ENCODE peak calls at places on chromosomes 5 and 9, in eight cellular contexts. One of them, this sample, is unnamed.

GRCh38 chr5:147504001-147504400 is 5.9 kb downstream of the DPYSL3 start:
- DNase-seq in NCI-H460: no peak
- DNase-seq in stimulated activated CD4-positive, alpha-beta T cell treated with anti-CD3 and anti-CD28 coated beads, Interleukin-4, amount 100 ng/mL, for 24 hours: no peak
- DNase-seq in NCI-H510A treated with DMSO at 0.1 percent for 48 hours: no peak
- DNase-seq in PC-3: no peak
- DNase-seq in posterior vena cava: no peak
- DNase-seq in ACHN: no peak
- DNase-seq in amniotic stem cell: no peak
- DNase-seq in this sample: no peak

GRCh38 chr5:175821790-175822211 is 49.6 kb upstream of the CPLX2 start:
- DNase-seq in amniotic stem cell: no peak
- DNase-seq in NCI-H510A treated with DMSO at 0.1 percent for 48 hours: no peak
- DNase-seq in posterior vena cava: no peak
- DNase-seq in NCI-H460: no peak
- DNase-seq in PC-3: peak; percentile 90
- DNase-seq in stimulated activated CD4-positive, alpha-beta T cell treated with anti-CD3 and anti-CD28 coated beads, Interleukin-4, amount 100 ng/mL, for 24 hours: peak; percentile 16
- DNase-seq in ACHN: peak; percentile 8
- DNase-seq in this sample: no peak

GRCh38 chr5:155260798-155261197 is 247.2 kb downstream of the KIF4B start:
- DNase-seq in ACHN: peak; percentile 26
- DNase-seq in posterior vena cava: no peak
- DNase-seq in NCI-H460: peak; percentile 8
- DNase-seq in amniotic stem cell: no peak
- DNase-seq in stimulated activated CD4-positive, alpha-beta T cell treated with anti-CD3 and anti-CD28 coated beads, Interleukin-4, amount 100 ng/mL, for 24 hours: no peak
- DNase-seq in NCI-H510A treated with DMSO at 0.1 percent for 48 hours: peak; percentile 28
- DNase-seq in PC-3: no peak
- DNase-seq in this sample: no peak

GRCh38 chr5:154078305-154078704 is 39.5 kb downstream of the MFAP3 start:
- DNase-seq in ACHN: no peak
- DNase-seq in NCI-H510A treated with DMSO at 0.1 percent for 48 hours: no peak
- DNase-seq in stimulated activated CD4-positive, alpha-beta T cell treated with anti-CD3 and anti-CD28 coated beads, Interleukin-4, amount 100 ng/mL, for 24 hours: no peak
- DNase-seq in amniotic stem cell: no peak
- DNase-seq in PC-3: peak; percentile 59
- DNase-seq in NCI-H460: peak; percentile 49
- DNase-seq in posterior vena cava: no peak
- DNase-seq in this sample: no peak

GRCh38 chr5:172878585-172879433 is 44.8 kb downstream of the ERGIC1 start:
- DNase-seq in stimulated activated CD4-positive, alpha-beta T cell treated with anti-CD3 and anti-CD28 coated beads, Interleukin-4, amount 100 ng/mL, for 24 hours: peak; percentile 17
- DNase-seq in NCI-H460: no peak
- DNase-seq in amniotic stem cell: no peak
- DNase-seq in ACHN: no peak
- DNase-seq in posterior vena cava: peak; percentile 86
- DNase-seq in NCI-H510A treated with DMSO at 0.1 percent for 48 hours: no peak
- DNase-seq in PC-3: no peak
- DNase-seq in this sample: no peak

GRCh38 chr5:87277279-87277835 is 9.7 kb downstream of the RASA1 start:
- DNase-seq in NCI-H460: no peak
- DNase-seq in NCI-H510A treated with DMSO at 0.1 percent for 48 hours: no peak
- DNase-seq in stimulated activated CD4-positive, alpha-beta T cell treated with anti-CD3 and anti-CD28 coated beads, Interleukin-4, amount 100 ng/mL, for 24 hours: no peak
- DNase-seq in posterior vena cava: no peak
- DNase-seq in amniotic stem cell: no peak
- DNase-seq in PC-3: no peak
- DNase-seq in ACHN: no peak
- DNase-seq in this sample: no peak

GRCh38 chr9:105438136-105438839 is 9.5 kb upstream of the FSD1L start:
- DNase-seq in ACHN: no peak
- DNase-seq in NCI-H510A treated with DMSO at 0.1 percent for 48 hours: peak; percentile 29
- DNase-seq in posterior vena cava: no peak
- DNase-seq in NCI-H460: no peak
- DNase-seq in amniotic stem cell: no peak
- DNase-seq in stimulated activated CD4-positive, alpha-beta T cell treated with anti-CD3 and anti-CD28 coated beads, Interleukin-4, amount 100 ng/mL, for 24 hours: no peak
- DNase-seq in PC-3: no peak
- DNase-seq in this sample: no peak

GRCh38 chr5:105947461-105947860 is 1723.3 kb downstream of the EFNA5 start:
- DNase-seq in NCI-H460: no peak
- DNase-seq in stimulated activated CD4-positive, alpha-beta T cell treated with anti-CD3 and anti-CD28 coated beads, Interleukin-4, amount 100 ng/mL, for 24 hours: no peak
- DNase-seq in PC-3: no peak
- DNase-seq in posterior vena cava: no peak
- DNase-seq in ACHN: no peak
- DNase-seq in NCI-H510A treated with DMSO at 0.1 percent for 48 hours: no peak
- DNase-seq in amniotic stem cell: no peak
- DNase-seq in this sample: no peak

GRCh38 chr5:22938373-22938772 is 85.2 kb upstream of the CDH12 start:
- DNase-seq in PC-3: peak; percentile 24
- DNase-seq in ACHN: no peak
- DNase-seq in posterior vena cava: no peak
- DNase-seq in NCI-H510A treated with DMSO at 0.1 percent for 48 hours: no peak
- DNase-seq in stimulated activated CD4-positive, alpha-beta T cell treated with anti-CD3 and anti-CD28 coated beads, Interleukin-4, amount 100 ng/mL, for 24 hours: no peak
- DNase-seq in NCI-H460: no peak
- DNase-seq in amniotic stem cell: no peak
- DNase-seq in this sample: no peak

GRCh38 chr5:39906146-39906545 is 481.4 kb upstream of the DAB2 start:
- DNase-seq in stimulated activated CD4-positive, alpha-beta T cell treated with anti-CD3 and anti-CD28 coated beads, Interleukin-4, amount 100 ng/mL, for 24 hours: no peak
- DNase-seq in PC-3: peak; percentile 74
- DNase-seq in amniotic stem cell: no peak
- DNase-seq in NCI-H460: no peak
- DNase-seq in NCI-H510A treated with DMSO at 0.1 percent for 48 hours: no peak
- DNase-seq in posterior vena cava: no peak
- DNase-seq in ACHN: peak; percentile 5
- DNase-seq in this sample: no peak

GRCh38 chr9:14188011-14188410 is 125.9 kb downstream of the NFIB start:
- DNase-seq in posterior vena cava: no peak
- DNase-seq in amniotic stem cell: no peak
- DNase-seq in NCI-H460: no peak
- DNase-seq in stimulated activated CD4-positive, alpha-beta T cell treated with anti-CD3 and anti-CD28 coated beads, Interleukin-4, amount 100 ng/mL, for 24 hours: no peak
- DNase-seq in ACHN: no peak
- DNase-seq in NCI-H510A treated with DMSO at 0.1 percent for 48 hours: no peak
- DNase-seq in PC-3: no peak
- DNase-seq in this sample: no peak

GRCh38 chr5:148708854-148709253 is 54.5 kb upstream of the HTR4 start:
- DNase-seq in posterior vena cava: no peak
- DNase-seq in PC-3: peak; percentile 44
- DNase-seq in amniotic stem cell: no peak
- DNase-seq in NCI-H510A treated with DMSO at 0.1 percent for 48 hours: no peak
- DNase-seq in NCI-H460: no peak
- DNase-seq in ACHN: no peak
- DNase-seq in stimulated activated CD4-positive, alpha-beta T cell treated with anti-CD3 and anti-CD28 coated beads, Interleukin-4, amount 100 ng/mL, for 24 hours: peak; percentile 41
- DNase-seq in this sample: no peak

GRCh38 chr9:80500300-80500699 is 928.5 kb downstream of the TLE4 start:
- DNase-seq in stimulated activated CD4-positive, alpha-beta T cell treated with anti-CD3 and anti-CD28 coated beads, Interleukin-4, amount 100 ng/mL, for 24 hours: no peak
- DNase-seq in ACHN: no peak
- DNase-seq in posterior vena cava: no peak
- DNase-seq in NCI-H510A treated with DMSO at 0.1 percent for 48 hours: no peak
- DNase-seq in amniotic stem cell: no peak
- DNase-seq in PC-3: no peak
- DNase-seq in NCI-H460: no peak
- DNase-seq in this sample: no peak

GRCh38 chr5:117943521-117943920 is 1044.8 kb downstream of the DTWD2 start:
- DNase-seq in posterior vena cava: no peak
- DNase-seq in stimulated activated CD4-positive, alpha-beta T cell treated with anti-CD3 and anti-CD28 coated beads, Interleukin-4, amount 100 ng/mL, for 24 hours: no peak
- DNase-seq in ACHN: no peak
- DNase-seq in PC-3: no peak
- DNase-seq in NCI-H460: no peak
- DNase-seq in NCI-H510A treated with DMSO at 0.1 percent for 48 hours: no peak
- DNase-seq in amniotic stem cell: no peak
- DNase-seq in this sample: no peak

GRCh38 chr9:108316633-108317032 is 539.2 kb downstream of the ACTL7B start:
- DNase-seq in ACHN: no peak
- DNase-seq in NCI-H510A treated with DMSO at 0.1 percent for 48 hours: no peak
- DNase-seq in NCI-H460: no peak
- DNase-seq in posterior vena cava: no peak
- DNase-seq in amniotic stem cell: no peak
- DNase-seq in PC-3: no peak
- DNase-seq in stimulated activated CD4-positive, alpha-beta T cell treated with anti-CD3 and anti-CD28 coated beads, Interleukin-4, amount 100 ng/mL, for 24 hours: no peak
- DNase-seq in this sample: no peak

GRCh38 chr5:43007246-43007910 is 32.7 kb downstream of the ANXA2R start:
- DNase-seq in NCI-H510A treated with DMSO at 0.1 percent for 48 hours: peak; percentile 88
- DNase-seq in ACHN: peak; percentile 67
- DNase-seq in posterior vena cava: peak; percentile 96
- DNase-seq in stimulated activated CD4-positive, alpha-beta T cell treated with anti-CD3 and anti-CD28 coated beads, Interleukin-4, amount 100 ng/mL, for 24 hours: peak; percentile 81
- DNase-seq in PC-3: peak; percentile 89
- DNase-seq in amniotic stem cell: peak; percentile 65
- DNase-seq in NCI-H460: peak; percentile 88
- DNase-seq in this sample: peak; percentile 79

GRCh38 chr5:134101686-134102439 is 12.6 kb upstream of the TCF7 start:
- DNase-seq in amniotic stem cell: no peak
- DNase-seq in NCI-H510A treated with DMSO at 0.1 percent for 48 hours: no peak
- DNase-seq in posterior vena cava: no peak
- DNase-seq in NCI-H460: peak; percentile 37
- DNase-seq in ACHN: peak; percentile 49
- DNase-seq in stimulated activated CD4-positive, alpha-beta T cell treated with anti-CD3 and anti-CD28 coated beads, Interleukin-4, amount 100 ng/mL, for 24 hours: peak; percentile 77
- DNase-seq in PC-3: peak; percentile 62
- DNase-seq in this sample: no peak

GRCh38 chr5:96761618-96762017 is 46.1 kb downstream of the ERAP1 start:
- DNase-seq in stimulated activated CD4-positive, alpha-beta T cell treated with anti-CD3 and anti-CD28 coated beads, Interleukin-4, amount 100 ng/mL, for 24 hours: no peak
- DNase-seq in NCI-H510A treated with DMSO at 0.1 percent for 48 hours: no peak
- DNase-seq in amniotic stem cell: no peak
- DNase-seq in PC-3: no peak
- DNase-seq in NCI-H460: no peak
- DNase-seq in ACHN: no peak
- DNase-seq in posterior vena cava: no peak
- DNase-seq in this sample: no peak

GRCh38 chr5:21219966-21220365 is 1232.0 kb upstream of the CDH18 start:
- DNase-seq in PC-3: no peak
- DNase-seq in NCI-H510A treated with DMSO at 0.1 percent for 48 hours: no peak
- DNase-seq in ACHN: no peak
- DNase-seq in NCI-H460: no peak
- DNase-seq in amniotic stem cell: no peak
- DNase-seq in posterior vena cava: no peak
- DNase-seq in stimulated activated CD4-positive, alpha-beta T cell treated with anti-CD3 and anti-CD28 coated beads, Interleukin-4, amount 100 ng/mL, for 24 hours: no peak
- DNase-seq in this sample: no peak